ENCODE peak calls at places on chromosomes 5 and 9, in eight cellular contexts. D is right atrium auricular region; K is kidney epithelial cell; R is HFFc6; F is iPS DF 19.7; V is SK-N-DZ; W is activated naive CD8-positive, alpha-beta T cell treated with anti-CD3 and anti-CD28 coated beads for 36 hours; T is AG08396. C is an unnamed sample.

GRCh38 chr5:94674841-94675382 is 56.4 kb downstream of the SLF1 start:
- DNase-seq in D (no peak), K (no peak), R (no peak), F (no peak), V (no peak), W (no peak), T (no peak), C (peak; percentile 17)

GRCh38 chr5:128038641-128039040 is 44.9 kb upstream of the SLC12A2 start:
- DNase-seq in D (no peak), K (no peak), R (peak; percentile 67), F (no peak), V (peak; percentile 33), W (no peak), T (no peak), C (peak; percentile 50)

GRCh38 chr5:153135416-153135815 is 355.1 kb upstream of the GRIA1 start:
- DNase-seq in D (no peak), K (no peak), R (peak; percentile 3), F (no peak), V (no peak), W (no peak), T (no peak), C (peak; percentile 75)

GRCh38 chr9:93884808-93885207 is 70.3 kb downstream of the BARX1 start:
- DNase-seq in D (no peak), K (no peak), R (no peak), F (no peak), V (no peak), W (no peak), T (no peak), C (no peak)

GRCh38 chr5:139855451-139855850 is 59.8 kb downstream of the PSD2 start:
- DNase-seq in D (no peak), K (no peak), R (no peak), F (no peak), V (no peak), W (no peak), T (no peak), C (no peak)

GRCh38 chr5:75040973-75041372 is 11.4 kb downstream of the GCNT4 start:
- DNase-seq in D (no peak), K (no peak), R (peak; percentile 45), F (no peak), V (no peak), W (no peak), T (peak; percentile 27), C (peak; percentile 23)

GRCh38 chr5:124859027-124859426 is 112.6 kb upstream of the ZNF608 start:
- DNase-seq in D (peak; percentile 62), K (no peak), R (no peak), F (no peak), V (no peak), W (no peak), T (no peak), C (no peak)

GRCh38 chr5:143176048-143176447 is 227.4 kb downstream of the NR3C1 start:
- DNase-seq in D (no peak), K (no peak), R (no peak), F (no peak), V (no peak), W (no peak), T (no peak), C (no peak)

GRCh38 chr5:127229185-127229889 is 61.3 kb upstream of the MEGF10 start:
- DNase-seq in D (peak; percentile 69), K (no peak), R (peak; percentile 3), F (peak; percentile 7), V (no peak), W (peak; percentile 59), T (peak; percentile 52), C (no peak)

GRCh38 chr9:131524578-131525315 is 6.3 kb downstream of the UCK1 start:
- DNase-seq in D (no peak), K (no peak), R (peak; percentile 60), F (no peak), V (no peak), W (no peak), T (peak; percentile 52), C (no peak)

GRCh38 chr9:88998911-88999310 is 7.6 kb downstream of the S1PR3 start:
- DNase-seq in D (peak; percentile 86), K (no peak), R (no peak), F (no peak), V (no peak), W (no peak), T (peak; percentile 66), C (no peak)

GRCh38 chr9:72816666-72817065 is 136.2 kb downstream of the ALDH1A1 start:
- DNase-seq in D (no peak), K (no peak), R (no peak), F (no peak), V (no peak), W (no peak), T (no peak), C (no peak)

GRCh38 chr5:95422842-95423241 is 31.7 kb downstream of the FAM81B start:
- DNase-seq in D (no peak), K (no peak), R (no peak), F (no peak), V (no peak), W (no peak), T (no peak), C (no peak)

GRCh38 chr9:2424564-2425153 is 196.9 kb upstream of the VLDLR start:
- DNase-seq in D (no peak), K (no peak), R (no peak), F (no peak), V (no peak), W (no peak), T (no peak), C (no peak)

GRCh38 chr9:95071925-95072324 is 245.6 kb downstream of the FANCC start:
- DNase-seq in D (peak; percentile 53), K (no peak), R (no peak), F (no peak), V (no peak), W (no peak), T (no peak), C (no peak)

GRCh38 chr5:159402871-159403270 is 72.6 kb upstream of the IL12B start:
- DNase-seq in D (no peak), K (no peak), R (no peak), F (no peak), V (no peak), W (no peak), T (no peak), C (no peak)

GRCh38 chr9:129383005-129383414 is 204.9 kb upstream of the IER5L start:
- DNase-seq in D (peak; percentile 64), K (no peak), R (no peak), F (no peak), V (no peak), W (no peak), T (peak; percentile 56), C (no peak)

GRCh38 chr9:112850840-112851239 is 39.8 kb downstream of the SLC46A2 start:
- DNase-seq in D (no peak), K (no peak), R (no peak), F (no peak), V (no peak), W (no peak), T (no peak), C (no peak)

GRCh38 chr9:69412741-69413150 is 87.7 kb downstream of the ENTREP1 start:
- DNase-seq in D (peak; percentile 75), K (peak; percentile 19), R (peak; percentile 59), F (peak; percentile 65), V (peak; percentile 82), W (no peak), T (peak; percentile 89), C (peak; percentile 58)

GRCh38 chr9:111348821-111349271 is 18.8 kb upstream of the OR2K2 start:
- DNase-seq in D (no peak), K (peak; percentile 44), R (no peak), F (no peak), V (no peak), W (no peak), T (no peak), C (peak; percentile 54)

GRCh38 chr5:94562327-94562971 is 56.0 kb downstream of the KIAA0825 start:
- DNase-seq in D (no peak), K (peak; percentile 2), R (no peak), F (no peak), V (no peak), W (no peak), T (no peak), C (no peak)

GRCh38 chr9:120387257-120387999 is 192.5 kb downstream of the CDK5RAP2 start:
- DNase-seq in D (no peak), K (no peak), R (no peak), F (no peak), V (no peak), W (no peak), T (no peak), C (no peak)

GRCh38 chr5:1299961-1300360 is 5.1 kb upstream of the TERT start:
- DNase-seq in D (no peak), K (no peak), R (no peak), F (no peak), V (no peak), W (no peak), T (no peak), C (no peak)

GRCh38 chr9:89519393-89519805 is 21.5 kb upstream of the SEMA4D start:
- DNase-seq in D (no peak), K (peak; percentile 38), R (no peak), F (no peak), V (no peak), W (no peak), T (no peak), C (no peak)